ENCODE peak calls at places on chromosome 14, in four cellular contexts. N is K562, W is HepG2, T is GM12878. K is an unnamed sample.

GRCh38 chr14:65263161-65263788 is 149.3 kb upstream of the FUT8 start:
- DNase-seq in T (no peak), N (no peak), W (no peak), K (no peak)

GRCh38 chr14:29814153-29815057 is 113.2 kb downstream of the PRKD1 start:
- DNase-seq in N (no peak), T (no peak), W (no peak), K (no peak)

GRCh38 chr14:50001146-50001998 is 108.5 kb downstream of the ARF6 start:
- DNase-seq in N (peak), T (no peak), W (peak), K (peak)

GRCh38 chr14:101980700-101981099 is 16.3 kb downstream of the DYNC1H1 start:
- DNase-seq in T (peak), W (peak), N (no peak), K (no peak)

GRCh38 chr14:95237121-95237876 is 80.0 kb upstream of the DICER1 start:
- DNase-seq in N (no peak), W (peak), T (no peak), K (no peak)

GRCh38 chr14:49769171-49769570 is 1.2 kb downstream of the KLHDC2 start:
- DNase-seq in T (no peak), W (peak), N (no peak), K (no peak)

GRCh38 chr14:53848851-53849250 is 107.8 kb downstream of the BMP4 start:
- DNase-seq in T (no peak), N (no peak), W (no peak), K (no peak)

GRCh38 chr14:86596024-86596423 is 1066.1 kb downstream of the FLRT2 start:
- DNase-seq in T (no peak), N (no peak), W (no peak), K (no peak)

GRCh38 chr14:105397350-105397931 is 897 bp upstream of the TEX22 start:
- DNase-seq in W (no peak), N (no peak), T (no peak), K (no peak)

GRCh38 chr14:104295681-104296387 is 157.4 kb downstream of the KIF26A start:
- DNase-seq in T (no peak), W (no peak), N (no peak), K (peak)

GRCh38 chr14:51004801-51005526 is 60.7 kb upstream of the PYGL start:
- DNase-seq in W (peak), T (no peak), N (no peak), K (no peak)

GRCh38 chr14:36214476-36215216 is 38.1 kb upstream of the PTCSC3 start:
- DNase-seq in N (no peak), T (no peak), W (no peak), K (no peak)

GRCh38 chr14:55579724-55580400 is at the start of gene KTN1:
- DNase-seq in N (peak), W (peak), T (no peak), K (peak)

GRCh38 chr14:41137741-41138140 is 468.9 kb upstream of the LRFN5 start:
- DNase-seq in N (no peak), W (peak), T (no peak), K (no peak)

DNA sequence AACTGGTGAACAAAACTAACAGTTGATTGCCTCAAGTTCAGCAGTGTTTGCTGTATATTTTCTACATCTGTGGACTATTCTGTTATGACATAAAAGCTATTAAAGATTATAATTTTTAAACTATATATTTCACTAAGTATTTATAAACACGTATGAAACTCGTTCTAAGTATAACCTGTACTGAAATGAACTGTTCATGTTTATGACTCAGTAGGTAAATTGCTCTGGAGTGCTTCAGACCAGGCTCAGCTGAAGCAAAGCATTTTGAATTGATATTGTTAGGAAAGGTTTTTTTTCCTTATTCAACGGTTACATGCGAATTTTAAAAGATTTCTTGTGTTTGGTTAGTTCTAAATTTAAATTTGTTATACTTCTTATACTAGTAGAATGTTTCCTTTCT is 151.3 kb downstream of the RAD51B start:
- DNase-seq in N (no peak), T (no peak), W (no peak), K (no peak)
- TF ChIP-seq NR2C2 in N (no peak), T (no peak), W (no peak), K (no peak)

GRCh38 chr14:23653046-23653445 is 16.9 kb downstream of the DHRS2 start:
- DNase-seq in T (no peak), W (no peak), N (no peak), K (no peak)

GRCh38 chr14:23648764-23649460 is 12.7 kb downstream of the DHRS2 start:
- DNase-seq in T (no peak), N (no peak), W (no peak), K (no peak)

GRCh38 chr14:23650506-23650905 is 14.3 kb downstream of the DHRS2 start:
- DNase-seq in W (no peak), T (no peak), N (no peak), K (no peak)

GRCh38 chr14:23657959-23658470 is 21.9 kb downstream of the DHRS2 start:
- DNase-seq in W (no peak), N (no peak), T (no peak), K (no peak)

DNA sequence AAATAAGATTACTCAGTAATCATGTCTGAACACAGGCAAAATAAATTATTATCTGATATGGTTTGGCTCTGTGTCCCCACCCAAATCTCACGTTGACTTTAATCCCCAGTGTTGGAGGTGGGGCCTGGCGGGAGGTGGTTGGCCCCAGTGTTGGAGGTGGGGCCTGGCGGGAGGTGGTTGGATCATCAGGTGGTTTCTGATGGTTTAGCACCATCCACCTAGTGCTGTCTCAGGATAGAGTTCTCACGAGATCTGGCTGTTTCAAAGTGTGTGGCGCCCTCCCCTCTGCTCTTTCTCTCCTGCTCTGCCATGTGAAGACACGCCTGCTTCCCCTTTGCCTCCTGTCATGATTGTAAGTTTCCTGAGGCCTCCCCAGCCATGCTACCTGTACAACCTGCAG is 18.1 kb downstream of the DHRS2 start:
- DNase-seq in W (no peak), T (no peak), N (no peak), K (no peak)
- TF ChIP-seq NR2C2 in W (no peak), T (no peak), N (no peak), K (no peak)

DNA sequence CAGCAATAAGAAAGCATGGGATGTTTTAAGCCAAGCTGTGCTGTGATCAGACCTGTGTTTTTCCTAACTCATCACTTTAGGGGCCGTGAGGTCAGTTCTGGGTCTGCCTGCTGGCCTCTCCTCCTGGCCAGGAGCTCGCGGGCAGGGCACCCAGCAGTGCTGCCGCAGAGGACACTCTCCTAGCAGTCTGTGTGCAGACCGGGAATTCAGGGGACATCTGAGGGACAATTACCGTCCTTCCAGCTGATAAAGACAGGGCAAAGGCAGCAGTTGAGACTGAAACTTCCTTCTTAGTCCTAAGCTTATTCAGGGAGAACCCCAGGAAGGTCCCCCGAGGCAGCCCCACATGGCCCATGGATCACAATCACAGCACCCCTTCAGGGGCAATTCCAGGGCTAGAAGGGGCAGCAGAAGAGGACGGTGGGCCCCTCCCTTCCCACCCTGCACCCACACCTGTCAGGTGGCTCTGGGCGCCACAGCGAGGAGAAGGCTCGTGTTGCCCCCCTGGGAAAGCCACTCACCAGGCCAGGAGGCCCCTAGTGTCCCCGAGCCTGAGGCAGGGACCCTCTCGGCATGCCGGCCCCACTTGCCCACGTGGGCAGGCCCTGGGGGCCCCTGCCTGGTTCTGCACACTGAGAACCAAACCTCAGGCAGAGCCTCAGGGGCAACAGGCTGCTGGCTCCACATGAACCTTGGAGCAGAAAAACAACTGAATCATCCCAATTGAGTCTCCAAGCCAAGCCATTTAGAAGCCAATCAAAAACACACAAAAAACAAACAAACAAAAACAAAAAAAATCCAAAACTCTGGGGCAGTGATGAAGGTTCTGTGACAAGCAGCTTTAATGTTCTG is 89.8 kb downstream of the CHGA start:
- DNase-seq in W (no peak), T (no peak), N (no peak), K (no peak)
- TF ChIP-seq NR2C2 in W (no peak), T (no peak), N (no peak), K (no peak)

GRCh38 chr14:24327303-24327702 is 7.6 kb downstream of the ADCY4 start:
- DNase-seq in T (no peak), N (no peak), W (no peak), K (no peak)

GRCh38 chr14:24331731-24332093 is 3.2 kb downstream of the ADCY4 start:
- DNase-seq in T (no peak), N (no peak), W (no peak), K (peak)

GRCh38 chr14:24330973-24331674 is 3.7 kb downstream of the ADCY4 start:
- DNase-seq in N (no peak), W (no peak), T (no peak), K (no peak)

GRCh38 chr14:24329073-24329663 is 5.7 kb downstream of the ADCY4 start:
- DNase-seq in W (no peak), T (no peak), N (no peak), K (no peak)

GRCh38 chr14:24329736-24330135 is 5.1 kb downstream of the ADCY4 start:
- DNase-seq in W (no peak), N (no peak), T (no peak), K (no peak)
- TF ChIP-seq NR2C2 in W (no peak), N (no peak), T (no peak), K (no peak)

DNA sequence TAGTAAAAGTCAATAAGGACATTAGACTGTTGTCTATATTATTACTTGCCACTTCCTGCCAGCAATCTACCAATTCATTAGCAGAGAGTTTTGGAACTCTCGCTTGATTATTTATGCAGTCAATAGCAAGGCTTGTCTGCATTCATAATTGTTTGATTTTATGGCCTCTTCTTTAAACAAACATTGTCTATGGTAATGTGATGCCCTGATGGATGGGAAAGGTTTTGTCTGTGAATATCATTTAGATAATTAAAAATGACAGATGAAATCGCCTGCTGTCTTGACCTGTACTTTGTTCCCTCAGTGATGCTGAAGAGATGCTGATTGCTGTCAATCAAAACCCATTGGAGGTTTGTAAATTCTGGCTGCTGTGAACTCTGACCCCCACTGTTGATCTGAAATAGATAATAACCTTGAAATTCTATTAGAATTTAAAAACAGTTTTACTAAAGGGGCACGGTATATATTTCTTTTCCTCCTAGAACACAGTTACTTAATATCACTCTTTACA is 455.3 kb downstream of the NPAS3 start:
- DNase-seq in W (no peak), T (no peak), N (no peak), K (no peak)
- TF ChIP-seq NR2C2 in W (no peak), T (no peak), N (no peak), K (no peak)

DNA sequence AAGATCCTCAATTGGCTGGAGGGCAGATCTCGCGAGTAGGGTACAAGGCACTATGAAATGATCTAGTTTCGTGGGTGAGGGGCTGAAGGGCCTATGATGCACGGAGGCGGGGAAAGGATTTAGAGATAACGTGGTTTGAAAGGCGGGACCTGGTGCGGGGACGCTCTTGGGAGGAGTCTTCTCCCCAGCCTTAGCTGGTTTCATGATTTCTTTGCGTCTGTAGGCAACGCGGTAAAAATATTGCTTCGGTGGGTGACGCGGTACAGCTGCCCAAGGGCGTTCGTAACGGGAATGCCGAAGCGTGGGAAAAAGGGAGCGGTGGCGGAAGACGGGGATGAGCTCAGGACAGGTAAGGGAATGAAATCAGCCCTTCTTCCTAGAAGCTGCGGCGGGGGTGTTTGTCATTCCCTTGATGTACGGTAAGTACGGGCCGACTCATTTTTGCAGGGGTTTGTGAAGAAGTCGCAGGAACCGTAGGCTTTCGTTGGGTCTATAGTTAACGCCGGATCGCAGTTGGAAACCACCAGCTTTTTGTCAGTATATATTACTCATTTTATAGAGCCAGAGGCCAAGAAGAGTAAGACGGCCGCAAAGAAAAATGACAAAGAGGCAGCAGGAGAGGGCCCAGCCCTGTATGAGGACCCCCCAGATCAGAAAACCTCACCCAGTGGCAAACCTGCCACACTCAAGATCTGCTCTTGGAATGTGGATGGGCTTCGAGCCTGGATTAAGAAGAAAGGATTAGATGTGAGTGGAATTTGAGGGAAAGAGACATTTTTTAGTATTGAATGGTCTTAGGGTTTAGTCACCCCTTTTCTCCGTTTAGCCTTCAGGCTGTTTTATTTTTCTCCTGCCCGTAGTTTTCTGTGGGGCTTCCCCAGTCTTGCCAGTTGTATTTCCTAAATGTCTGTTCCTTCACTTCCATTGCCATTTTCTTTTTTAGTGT is 602 bp downstream of the APEX1 start:
- DNase-seq in T (no peak), W (no peak), N (peak), K (peak)
- TF ChIP-seq NR2C2 in T (no peak), W (no peak), N (peak), K (no peak)

GRCh38 chr14:99235578-99235977 is 36.4 kb downstream of the BCL11B start:
- DNase-seq in W (no peak), N (no peak), T (no peak), K (no peak)

GRCh38 chr14:99233222-99234035 is 38.6 kb downstream of the BCL11B start:
- DNase-seq in N (no peak), T (no peak), W (no peak), K (no peak)

GRCh38 chr14:99234366-99234765 is 37.6 kb downstream of the BCL11B start:
- DNase-seq in W (no peak), N (no peak), T (no peak), K (no peak)

GRCh38 chr14:99236386-99237133 is 35.4 kb downstream of the BCL11B start:
- DNase-seq in N (no peak), T (no peak), W (no peak), K (no peak)

GRCh38 chr14:99234982-99235491 is 37.0 kb downstream of the BCL11B start:
- DNase-seq in T (no peak), W (no peak), N (no peak), K (peak)
- TF ChIP-seq NR2C2 in T (no peak), W (no peak), N (no peak), K (no peak)

GRCh38 chr14:76133103-76133502 is 18.6 kb upstream of the GPATCH2L start:
- DNase-seq in N (peak), W (peak), T (no peak), K (peak)
- TF ChIP-seq NR2C2 in N (no peak), W (no peak), T (no peak), K (no peak)

GRCh38 chr14:72892879-72893635 is 844 bp downstream of the DPF3 start:
- DNase-seq in T (no peak), W (no peak), N (peak), K (peak)
- TF ChIP-seq NR2C2 in T (no peak), W (no peak), N (no peak), K (no peak)

K was measured in WTC11.